ENCODE peak calls at places on chromosomes 7 and 10, in four cellular contexts. T is K562, F is SK-N-SH, P is sigmoid colon. D is an unnamed sample. For H3K4me1, the result is how much of the 10 kb centered on the place peaks cover.

GRCh38 chr10:100182281-100182680 is 3.5 kb downstream of the ERLIN1 start:
- DNase-seq in T (no peak), F (no peak), P (no peak), D (no peak)

GRCh38 chr7:94512735-94513564 is 3.3 kb downstream of the CASD1 start:
- DNase-seq in T (no peak), F (no peak), P (no peak), D (no peak)

GRCh38 chr7:113561446-113561845 is 357.4 kb downstream of the PPP1R3A start:
- DNase-seq in T (no peak), F (no peak), P (no peak), D (no peak)

GRCh38 chr7:33719059-33719581 is 186.2 kb upstream of the BMPER start:
- DNase-seq in T (no peak), F (no peak), P (no peak), D (no peak)

GRCh38 chr10:75203724-75204123 is 6.9 kb upstream of the VDAC2 start:
- DNase-seq in T (no peak), F (no peak), P (peak), D (no peak)

GRCh38 chr10:24209946-24210491 is 1.1 kb downstream of the KIAA1217 start:
- DNase-seq in T (no peak), F (peak), P (no peak), D (peak)

GRCh38 chr7:38448842-38449241 is 175.4 kb upstream of the TARP start:
- DNase-seq in T (no peak), F (no peak), P (no peak), D (no peak)

GRCh38 chr7:152615052-152615741 is 60.7 kb downstream of the XRCC2 start:
- DNase-seq in T (no peak), F (peak), P (no peak), D (peak)

GRCh38 chr7:104978460-104978859 is 35.5 kb upstream of the KMT2E start:
- DNase-seq in T (no peak), F (no peak), P (no peak), D (peak)

DNA sequence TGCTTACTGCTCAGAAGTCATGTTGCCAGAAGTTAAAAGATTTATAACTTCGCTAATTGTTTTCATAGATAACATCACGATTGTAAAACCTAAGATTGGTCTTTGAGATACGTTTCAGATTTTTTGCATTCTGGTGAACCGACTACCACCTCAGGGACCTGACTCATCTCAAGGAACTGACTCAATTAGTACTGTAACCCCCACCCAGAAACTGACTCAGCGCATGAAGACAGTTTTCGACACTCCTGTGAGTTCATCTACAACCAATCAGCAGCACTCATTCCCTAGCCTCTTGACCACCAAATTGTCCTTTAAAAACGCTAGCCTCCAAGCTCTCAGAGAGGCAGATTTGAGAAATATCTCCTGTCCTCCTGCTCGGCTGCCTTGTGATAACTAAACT is 72.3 kb downstream of the ELMO1 start:
- DNase-seq in T (no peak), F (no peak), P (no peak), D (no peak)
- H3K4me1 ChIP-seq in T (under half), F (under half), P (under half), D (under half)

GRCh38 chr7:36863901-36864701 is 139.8 kb upstream of the AOAH start:
- DNase-seq in T (no peak), F (peak), P (no peak), D (no peak)
- TF ChIP-seq EP300 in T (no peak), F (no peak), P (no peak), D (no peak)

GRCh38 chr10:63697956-63698814 is 177.0 kb downstream of the REEP3 start:
- DNase-seq in T (no peak), F (no peak), P (no peak), D (no peak)

GRCh38 chr10:63700209-63700934 is 179.2 kb downstream of the REEP3 start:
- DNase-seq in T (no peak), F (no peak), P (no peak), D (no peak)

GRCh38 chr10:63698815-63699205 is 177.6 kb downstream of the REEP3 start:
- DNase-seq in T (no peak), F (no peak), P (no peak), D (no peak)

GRCh38 chr10:63700935-63701263 is 179.7 kb downstream of the REEP3 start:
- DNase-seq in T (no peak), F (no peak), P (no peak), D (no peak)

GRCh38 chr10:63699785-63700184 is 178.6 kb downstream of the REEP3 start:
- DNase-seq in T (no peak), F (no peak), P (no peak), D (no peak)
- H3K4me1 ChIP-seq in T (under half), F (half or more), P (under half), D (under half)

DNA sequence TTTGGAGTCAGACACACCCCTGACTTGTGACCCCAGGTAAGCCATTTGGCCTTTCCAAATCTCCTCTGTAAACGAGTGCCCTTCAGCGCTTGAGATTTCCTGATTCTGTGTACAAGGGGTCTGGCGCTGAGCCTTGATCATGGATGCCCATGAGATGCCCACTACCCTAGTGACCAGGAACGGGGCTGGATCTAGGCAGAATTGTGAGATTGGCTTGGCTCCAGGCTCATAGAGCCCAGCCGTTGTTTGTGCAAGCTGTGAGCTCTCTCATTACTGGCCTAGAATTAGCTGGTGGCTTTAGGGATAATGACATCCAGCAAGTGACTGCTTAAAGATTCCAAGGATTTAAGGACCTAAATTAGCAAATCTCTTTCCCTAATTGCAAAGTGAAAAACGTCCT is 84.9 kb downstream of the CAMK1D start:
- DNase-seq in T (no peak), F (no peak), P (no peak), D (no peak)
- TF ChIP-seq EP300 in T (no peak), F (no peak), P (no peak), D (no peak)

DNA sequence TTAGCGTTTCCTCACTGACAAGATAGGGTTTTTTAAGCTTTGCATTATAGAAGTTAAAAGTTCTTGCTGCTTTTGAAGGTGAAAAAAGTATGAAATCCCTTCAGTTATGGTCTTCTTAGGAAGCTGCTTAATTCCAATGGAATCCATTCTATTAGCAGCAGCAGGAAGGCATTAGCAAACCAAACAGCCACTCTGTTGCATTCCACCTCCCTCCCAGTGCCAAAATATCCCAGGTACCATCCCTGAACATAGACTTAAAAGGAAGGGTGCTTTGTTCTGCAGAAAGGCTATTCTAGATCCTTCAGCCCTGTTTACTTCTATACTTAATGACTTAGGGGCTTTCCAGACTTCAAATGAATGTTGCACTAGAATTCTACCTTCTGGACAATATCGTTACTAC is 23.8 kb downstream of the ENO4 start:
- DNase-seq in T (no peak), F (no peak), P (no peak), D (no peak)
- H3K4me1 ChIP-seq in T (under half), F (under half), P (under half), D (under half)

GRCh38 chr7:17544401-17544800 is 245.9 kb downstream of the AHR start:
- DNase-seq in T (no peak), F (no peak), P (no peak), D (no peak)

GRCh38 chr7:17548014-17548653 is 249.7 kb downstream of the AHR start:
- DNase-seq in T (no peak), F (no peak), P (no peak), D (no peak)

GRCh38 chr7:17545348-17545747 is 246.9 kb downstream of the AHR start:
- DNase-seq in T (no peak), F (no peak), P (no peak), D (no peak)

GRCh38 chr7:17549406-17549805 is 251.0 kb downstream of the AHR start:
- DNase-seq in T (no peak), F (no peak), P (no peak), D (no peak)

DNA sequence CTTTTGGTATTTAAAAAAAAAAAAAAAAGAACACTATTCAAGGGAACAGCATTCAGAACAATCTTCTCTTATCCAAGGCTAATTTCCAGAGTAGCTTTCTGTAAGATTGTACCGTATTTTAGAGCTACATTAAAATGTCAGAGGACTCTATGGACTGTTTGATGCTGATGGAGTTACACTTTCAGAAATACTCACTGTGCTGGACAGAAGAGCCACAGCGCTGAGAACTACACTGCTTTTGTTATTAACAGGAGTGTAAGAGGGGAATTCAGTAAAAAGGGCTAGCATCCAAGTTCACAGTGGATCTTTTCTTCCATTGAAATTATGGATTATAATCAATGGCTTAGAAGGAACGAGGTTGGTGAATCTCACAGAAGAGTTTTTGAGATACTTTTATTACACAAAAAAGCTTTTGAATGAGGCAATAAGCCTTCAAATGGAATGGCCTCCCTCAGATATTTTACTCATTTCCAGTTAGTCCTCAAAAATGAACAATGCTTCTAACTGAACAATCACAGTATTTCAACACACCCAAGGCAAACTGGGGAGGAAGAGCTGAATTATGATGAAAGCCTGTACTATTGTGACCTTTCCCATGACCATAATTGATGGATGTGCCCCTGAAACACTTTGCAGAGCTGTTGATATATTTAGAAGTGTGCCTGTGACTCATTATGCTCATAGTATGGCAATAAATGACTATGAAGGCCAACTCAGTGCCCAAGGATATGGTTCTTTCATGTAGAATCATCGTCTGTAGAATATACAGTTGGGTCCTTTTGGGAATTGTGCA is 247.9 kb downstream of the AHR start:
- DNase-seq in T (no peak), F (no peak), P (no peak), D (no peak)
- TF ChIP-seq EP300 in T (no peak), F (no peak), P (no peak), D (peak)

GRCh38 chr10:13711281-13711680 is 124.5 kb downstream of the PRPF18 start:
- DNase-seq in T (no peak), F (no peak), P (no peak), D (no peak)
- H3K4me1 ChIP-seq in T (under half), F (under half), P (under half), D (under half)

DNA sequence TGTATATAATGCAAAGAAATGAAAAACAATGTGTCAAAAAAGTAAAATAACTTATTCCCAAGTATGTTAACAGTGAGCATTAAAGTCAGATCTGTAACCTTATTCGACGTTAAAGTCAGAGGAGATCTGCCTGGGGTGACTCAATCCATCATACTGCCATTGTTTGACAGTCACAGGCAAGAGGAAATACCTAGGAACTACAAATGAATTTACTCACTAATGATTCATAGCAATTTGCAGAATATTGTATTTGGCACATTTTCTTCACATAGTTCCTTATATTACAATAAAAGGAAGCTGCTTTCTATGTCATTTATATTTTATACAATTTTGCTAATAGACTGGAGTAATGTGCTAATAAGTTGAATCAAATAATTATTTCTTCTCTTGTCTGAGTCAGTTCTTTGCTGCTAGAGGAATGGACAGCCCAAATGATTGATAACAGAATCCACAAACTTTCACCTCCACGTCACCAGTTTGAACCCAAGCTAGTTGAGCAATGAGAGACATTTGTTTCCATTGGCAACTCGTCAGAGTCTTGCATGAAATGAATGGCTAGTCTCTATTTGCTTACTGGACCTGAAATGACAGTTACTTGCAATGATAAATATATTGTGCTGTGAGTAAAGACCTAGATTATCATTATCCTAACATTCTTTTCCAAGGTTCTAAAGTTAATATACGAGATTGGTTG is 48.5 kb upstream of the TMEM106B start:
- DNase-seq in T (no peak), F (no peak), P (no peak), D (no peak)
- TF ChIP-seq EP300 in T (no peak), F (no peak), P (no peak), D (no peak)